ENCODE peak calls at places on chromosomes 2 and 18, in five cellular contexts. O, C, Z, B and R are unnamed samples.

GRCh38 chr2:204363513-204363912 is 181.8 kb upstream of the PARD3B start:
- DNase-seq in O (no peak), C (no peak), Z (no peak), B (no peak), R (no peak)

GRCh38 chr2:159202568-159203071 is 83.9 kb downstream of the WDSUB1 start:
- DNase-seq in O (peak; percentile 98), C (peak; percentile 78), Z (no peak), B (peak; percentile 93), R (peak; percentile 99)

GRCh38 chr2:99784946-99785345 is 295.1 kb upstream of the REV1 start:
- DNase-seq in O (no peak), C (no peak), Z (no peak), B (no peak), R (no peak)

GRCh38 chr2:176755537-176756135 is 457.0 kb upstream of the HNRNPA3 start:
- DNase-seq in O (no peak), C (no peak), Z (no peak), B (no peak), R (no peak)

GRCh38 chr2:170421175-170421687 is 243.3 kb downstream of the MYO3B start:
- DNase-seq in O (no peak), C (no peak), Z (no peak), B (no peak), R (no peak)

GRCh38 chr2:36482576-36483214 is 115.3 kb downstream of the FEZ2 start:
- DNase-seq in O (peak; percentile 67), C (peak; percentile 53), Z (no peak), B (no peak), R (peak; percentile 48)

GRCh38 chr18:13589316-13589715 is 137.0 kb downstream of the FAM210A start:
- DNase-seq in O (no peak), C (no peak), Z (no peak), B (no peak), R (no peak)

GRCh38 chr2:45860136-45861106 is 208.9 kb downstream of the PRKCE start:
- DNase-seq in O (peak; percentile 86), C (peak; percentile 34), Z (no peak), B (no peak), R (no peak)

GRCh38 chr2:6977095-6977777 is 60.0 kb downstream of the RNF144A start:
- DNase-seq in O (peak; percentile 40), C (peak; percentile 62), Z (no peak), B (peak; percentile 88), R (no peak)

GRCh38 chr18:2715990-2716389 is 60.5 kb downstream of the SMCHD1 start:
- DNase-seq in O (peak; percentile 31), C (no peak), Z (no peak), B (no peak), R (no peak)

GRCh38 chr18:50061876-50062517 is 132.9 kb downstream of the MYO5B start:
- DNase-seq in O (no peak), C (no peak), Z (no peak), B (no peak), R (no peak)

GRCh38 chr2:8534729-8535397 is 147.0 kb upstream of the ID2 start:
- DNase-seq in O (peak; percentile 82), C (peak; percentile 63), Z (no peak), B (no peak), R (no peak)

GRCh38 chr2:70425682-70426301 is 123.9 kb upstream of the FAM136A start:
- DNase-seq in O (no peak), C (no peak), Z (no peak), B (no peak), R (no peak)